ENCODE peak calls at places on chromosomes 11 and 22, in six cellular contexts. Q is HCT116, Z is PC-9, G is IMR-90, R is OCI-LY7, W is hepatocyte. B is an unnamed sample. For H3K9me3, the result is how much of the 10 kb centered on the place peaks cover.

GRCh38 chr11:69981119-69981770 is 96.9 kb upstream of the ANO1 start:
- DNase-seq in W (no peak), Z (no peak), G (no peak), R (no peak), Q (no peak), B (peak)

GRCh38 chr22:17035246-17035645 is 27.2 kb upstream of the GAB4 start:
- DNase-seq in Z (no peak), R (no peak), G (no peak), Q (no peak), W (no peak), B (no peak)

GRCh38 chr22:40603088-40603605 is 33.4 kb downstream of the MRTFA start:
- DNase-seq in Q (no peak), W (peak), G (peak), Z (peak), R (no peak), B (peak)

GRCh38 chr11:9231848-9232177 is 33.3 kb downstream of the DENND5A start:
- DNase-seq in G (peak), R (no peak), Q (no peak), W (no peak), Z (no peak), B (peak)

GRCh38 chr11:1570001-1570453 is 2.0 kb downstream of the DUSP8 start:
- DNase-seq in Q (no peak), G (no peak), Z (no peak), W (peak), R (no peak), B (no peak)

GRCh38 chr11:1292644-1293618 is 16.5 kb downstream of the TOLLIP start:
- DNase-seq in R (no peak), G (no peak), W (no peak), Z (no peak), Q (no peak), B (no peak)

GRCh38 chr11:114282488-114282887 is 13.7 kb upstream of the NNMT start:
- DNase-seq in Q (no peak), G (no peak), W (no peak), R (no peak), Z (no peak), B (no peak)

GRCh38 chr22:19579880-19580279 is 55.7 kb upstream of the CLDN5 start:
- DNase-seq in Q (no peak), G (no peak), W (no peak), R (peak), Z (no peak), B (no peak)

GRCh38 chr11:112784323-112785073 is 176.7 kb upstream of the NCAM1 start:
- DNase-seq in Q (no peak), G (no peak), Z (peak), W (peak), R (no peak), B (peak)

GRCh38 chr22:30294066-30294465 is 4.8 kb upstream of the CASTOR1 start:
- DNase-seq in W (no peak), Q (no peak), R (no peak), Z (no peak), G (no peak), B (no peak)

GRCh38 chr11:59551651-59552521 is 40.5 kb downstream of the OR4D9 start:
- DNase-seq in G (peak), R (peak), W (peak), Q (peak), Z (peak), B (peak)

GRCh38 chr11:43760902-43761301 is 80.4 kb downstream of the HSD17B12 start:
- DNase-seq in Z (no peak), G (no peak), Q (no peak), R (no peak), W (no peak), B (no peak)

GRCh38 chr22:40485813-40486610 is 115.6 kb downstream of the SGSM3 start:
- DNase-seq in W (no peak), Z (no peak), Q (no peak), G (peak), R (no peak), B (no peak)

GRCh38 chr11:64382586-64382985 is 23.6 kb downstream of the RPS6KA4 start:
- DNase-seq in G (no peak), W (no peak), Q (no peak), Z (no peak), R (no peak), B (no peak)

GRCh38 chr11:16403851-16404250 is 47.5 kb upstream of the SOX6 start:
- DNase-seq in Q (no peak), R (no peak), Z (no peak), W (no peak), G (no peak), B (no peak)

DNA sequence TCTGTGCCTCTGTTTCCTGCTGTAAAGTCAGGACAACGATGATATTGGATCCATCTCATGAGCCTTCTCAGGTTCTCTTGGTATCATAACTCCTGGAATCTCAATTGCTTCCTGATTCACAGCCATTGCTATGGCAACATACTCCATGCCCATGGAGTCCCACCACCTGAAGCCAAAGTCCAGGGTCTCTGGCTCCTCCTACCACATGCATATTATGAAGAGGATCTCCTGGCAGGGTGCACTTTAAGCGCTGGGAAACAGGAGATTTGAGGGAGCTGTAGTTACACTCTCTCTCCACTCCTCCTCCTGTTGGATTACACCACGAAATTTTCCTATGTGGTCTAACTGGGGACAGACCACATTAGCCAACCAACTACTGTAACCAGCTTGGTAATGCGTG is 130.9 kb upstream of the SEZ6L start:
- DNase-seq in Z (no peak), Q (no peak), G (no peak), W (peak), R (no peak), B (no peak)
- H3K4me2 ChIP-seq in Z (no peak), Q (no peak), G (no peak), W (no peak), R (no peak), B (no peak)

GRCh38 chr11:3834349-3835099 is 6.2 kb downstream of the RHOG start:
- DNase-seq in W (no peak), Q (no peak), G (no peak), Z (no peak), R (peak), B (no peak)
- H3K9me3 ChIP-seq in W (under half), Q (under half), G (under half), Z (under half), R (under half), B (under half)

DNA sequence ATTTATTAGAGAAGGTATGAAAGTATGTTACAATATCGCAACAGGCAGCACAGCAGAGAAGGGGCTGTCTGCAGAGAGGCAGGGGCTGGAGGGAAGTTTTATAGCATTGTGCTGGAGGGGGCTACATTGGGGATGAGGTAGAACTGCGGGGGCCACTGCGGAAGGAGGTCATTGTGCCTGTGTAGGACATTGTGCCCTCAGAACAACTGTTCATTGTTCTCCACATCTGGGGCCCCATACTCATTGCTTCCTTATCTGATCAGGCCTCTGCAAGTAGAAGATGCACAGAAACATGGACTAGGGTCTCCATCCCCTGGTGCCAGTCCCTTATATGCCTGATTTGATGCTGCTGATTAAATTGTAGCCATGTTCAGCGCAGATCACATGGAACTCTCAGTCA is 12.1 kb downstream of the NADSYN1 start:
- DNase-seq in W (no peak), G (no peak), R (no peak), Z (no peak), Q (no peak), B (no peak)
- H3K4me2 ChIP-seq in W (no peak), G (no peak), R (no peak), Z (no peak), Q (no peak), B (no peak)

DNA sequence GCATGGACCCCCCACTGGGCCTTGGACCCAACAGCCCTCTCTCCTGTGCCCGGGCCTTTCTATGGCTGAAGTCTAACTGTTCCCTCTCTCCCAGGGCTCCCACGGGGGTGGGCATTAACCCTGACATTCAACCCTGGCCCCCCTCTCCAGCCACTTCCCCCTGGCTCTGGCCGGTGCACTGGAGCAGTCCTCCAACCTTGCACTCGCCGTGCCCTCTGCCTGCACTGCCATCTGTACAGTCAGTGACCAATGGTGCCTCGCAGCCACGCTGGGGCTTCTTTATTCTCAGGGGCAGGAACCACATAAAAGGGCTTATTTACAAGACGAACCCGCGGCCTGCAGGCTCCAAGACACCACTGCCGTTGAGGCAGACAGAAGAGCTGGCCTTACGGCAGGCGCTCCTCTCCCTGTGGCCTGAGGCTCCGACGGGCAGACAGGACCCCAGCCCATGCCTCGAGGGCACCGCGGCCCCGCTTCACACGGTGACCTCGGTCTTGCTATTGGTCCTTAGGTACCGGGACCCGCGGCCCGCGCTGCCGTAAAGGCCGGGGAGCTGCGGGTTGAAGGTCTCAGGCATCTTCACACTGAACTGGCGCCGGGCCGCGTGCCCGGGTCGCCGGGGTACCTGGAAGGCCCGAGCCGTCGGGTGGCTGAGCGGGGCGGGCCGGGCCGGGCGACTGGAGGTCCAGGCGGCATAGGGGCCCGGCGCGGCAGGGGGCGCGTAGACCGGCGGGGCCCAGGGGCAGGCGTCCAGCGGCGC is 5.4 kb downstream of the SHISA8 start:
- DNase-seq in Z (no peak), Q (no peak), R (peak), G (no peak), W (no peak), B (no peak)
- H3K9me3 ChIP-seq in Z (under half), Q (under half), R (under half), G (under half), W (under half), B (under half)

GRCh38 chr11:30749268-30749667 is 163.1 kb upstream of the MPPED2 start:
- DNase-seq in G (no peak), Q (no peak), W (no peak), Z (no peak), R (no peak), B (no peak)
- H3K4me2 ChIP-seq in G (no peak), Q (no peak), W (no peak), Z (no peak), R (no peak), B (no peak)

GRCh38 chr11:97355230-97355629 is 965.4 kb downstream of the JRKL start:
- DNase-seq in R (no peak), G (no peak), Z (no peak), W (no peak), Q (no peak), B (no peak)
- H3K9me3 ChIP-seq in R (under half), G (under half), Z (under half), W (under half), Q (under half), B (under half)